ENCODE peak calls at places on chromosomes 1 and 21, in seven cellular contexts. V is HCT116, E is K562, Z is SK-N-SH, U is H1, N is HepG2, J is GM12878. X is an unnamed sample.

GRCh38 chr1:155003766-155004351 is 1.3 kb downstream of the ZBTB7B start:
- DNase-seq in V (no peak), E (peak), Z (peak), U (peak), N (peak), J (no peak), X (no peak)

GRCh38 chr1:10663668-10664035 is 132.8 kb downstream of the CASZ1 start:
- DNase-seq in V (no peak), E (no peak), Z (peak), U (peak), N (no peak), J (no peak), X (no peak)

GRCh38 chr1:158821723-158822122 is 9.4 kb upstream of the MNDA start:
- DNase-seq in V (no peak), E (no peak), Z (no peak), U (no peak), N (no peak), J (no peak), X (no peak)

GRCh38 chr21:38831526-38832467 is 26.1 kb downstream of the ETS2 start:
- DNase-seq in V (peak), E (no peak), Z (no peak), U (no peak), N (peak), J (peak), X (no peak)

GRCh38 chr1:106360252-106360651 is 696.2 kb upstream of the PRMT6 start:
- DNase-seq in V (no peak), E (peak), Z (no peak), U (no peak), N (no peak), J (no peak), X (no peak)

GRCh38 chr1:199720496-199720895 is 307.0 kb upstream of the NR5A2 start:
- DNase-seq in V (no peak), E (no peak), Z (no peak), U (no peak), N (no peak), J (no peak), X (no peak)

GRCh38 chr21:43775795-43776430 is at the start of gene CSTB:
- DNase-seq in V (peak), E (no peak), Z (peak), U (peak), N (peak), J (no peak), X (peak)

GRCh38 chr1:1398677-1399186 is 403 bp downstream of the CCNL2 start:
- DNase-seq in V (no peak), E (peak), Z (peak), U (no peak), N (no peak), J (no peak), X (no peak)

GRCh38 chr1:232542633-232543032 is 87.3 kb downstream of the SIPA1L2 start:
- DNase-seq in V (no peak), E (no peak), Z (no peak), U (no peak), N (no peak), J (no peak), X (peak)

GRCh38 chr1:232186936-232187335 is 443.0 kb downstream of the SIPA1L2 start:
- DNase-seq in V (no peak), E (no peak), Z (no peak), U (no peak), N (no peak), J (no peak), X (no peak)

GRCh38 chr1:175272361-175272760 is 79.8 kb upstream of the KIAA0040 start:
- DNase-seq in V (no peak), E (no peak), Z (no peak), U (no peak), N (no peak), J (no peak), X (no peak)

GRCh38 chr21:17795084-17796036 is 23.8 kb downstream of the C21orf91 start:
- DNase-seq in V (no peak), E (no peak), Z (no peak), U (no peak), N (no peak), J (no peak), X (no peak)

GRCh38 chr1:46558141-46558963 is 6.9 kb upstream of the KNCN start:
- DNase-seq in V (no peak), E (no peak), Z (no peak), U (no peak), N (no peak), J (no peak), X (no peak)

GRCh38 chr1:70043806-70044205 is 161.6 kb downstream of the LRRC40 start:
- DNase-seq in V (no peak), E (no peak), Z (no peak), U (no peak), N (no peak), J (no peak), X (peak)

GRCh38 chr1:41239988-41240610 is 2.0 kb downstream of the SCMH1 start:
- DNase-seq in V (no peak), E (no peak), Z (no peak), U (no peak), N (peak), J (no peak), X (no peak)

GRCh38 chr1:155706101-155706619 is 17.3 kb downstream of the DAP3 start:
- DNase-seq in V (peak), E (no peak), Z (no peak), U (no peak), N (no peak), J (no peak), X (no peak)

DNA sequence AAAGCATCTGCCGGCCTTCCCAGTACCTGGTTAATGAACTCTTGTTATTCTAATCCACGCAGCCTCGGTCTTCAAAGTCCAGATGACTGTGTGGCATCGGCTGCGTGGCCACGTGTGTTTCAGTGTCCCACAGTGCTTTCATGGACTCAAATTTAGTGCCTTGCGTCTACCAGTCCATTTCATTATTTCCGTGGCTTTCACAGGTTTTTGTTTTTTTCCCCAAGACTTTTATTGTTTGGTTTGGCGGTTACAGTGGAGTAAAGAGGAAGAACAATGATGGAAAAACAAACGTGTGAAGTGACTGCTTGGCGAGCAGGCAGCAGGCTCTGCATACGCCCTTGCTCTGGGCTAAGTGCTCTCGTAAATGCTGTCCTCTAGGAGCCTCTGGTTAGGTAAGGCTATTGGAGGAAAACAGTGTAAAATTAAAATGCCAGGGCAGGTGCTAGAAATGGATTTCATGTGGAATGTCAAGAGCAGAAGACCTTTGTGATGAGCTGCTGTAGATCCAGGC is 536.2 kb downstream of the KIF26B start:
- DNase-seq in V (no peak), E (no peak), Z (no peak), U (no peak), N (no peak), J (no peak), X (no peak)
- TF ChIP-seq JUND in V (no peak), E (no peak), Z (no peak), U (no peak), N (no peak), J (no peak), X (no peak)

DNA sequence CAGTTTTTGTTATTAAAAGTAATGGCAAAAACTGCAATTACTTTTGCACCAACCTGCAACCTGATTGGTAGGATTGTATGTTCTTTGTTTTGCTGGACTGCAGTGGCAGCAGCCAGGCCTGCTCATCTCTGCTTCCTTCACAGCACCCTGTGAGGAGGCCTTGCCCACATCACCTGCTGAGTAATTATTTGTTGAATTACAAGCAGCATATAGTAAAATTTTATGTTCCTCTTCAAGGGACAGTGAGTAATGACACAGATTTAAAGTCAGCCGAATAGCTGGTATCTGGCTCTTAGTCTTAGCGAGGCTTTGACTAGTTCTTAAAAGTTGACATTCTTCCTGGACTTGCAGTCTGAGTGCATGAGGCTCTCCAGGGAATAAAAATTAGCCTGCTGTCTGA is 435.1 kb downstream of the PRDM2 start:
- DNase-seq in V (no peak), E (no peak), Z (no peak), U (no peak), N (no peak), J (no peak), X (no peak)
- TF ChIP-seq JUND in V (no peak), E (no peak), Z (no peak), U (no peak), N (no peak), J (no peak), X (no peak)

GRCh38 chr1:8170059-8170835 is 144.1 kb upstream of the ERRFI1 start:
- DNase-seq in V (no peak), E (no peak), Z (no peak), U (no peak), N (peak), J (no peak), X (peak)
- TF ChIP-seq JUND in V (no peak), E (no peak), Z (no peak), U (no peak), N (no peak), J (no peak), X (no peak)

GRCh38 chr21:37079211-37079824 is 6.3 kb downstream of the TTC3 start:
- DNase-seq in V (no peak), E (no peak), Z (no peak), U (no peak), N (peak), J (no peak), X (no peak)
- TF ChIP-seq JUND in V (no peak), E (no peak), Z (no peak), U (no peak), N (no peak), J (no peak), X (no peak)